ENCODE peak calls at places on chromosomes 2 and 18, in five cellular contexts. B is A549, V is SK-N-SH, M is HepG2, Y is GM12878. G is an unnamed sample.

GRCh38 chr2:148660999-148661398 is 16.4 kb downstream of the EPC2 start:
- DNase-seq in B (no peak), V (no peak), M (no peak), Y (no peak), G (peak)

GRCh38 chr18:63775166-63775730 is at the start of gene SERPINB7:
- DNase-seq in B (peak), V (no peak), M (no peak), Y (no peak), G (peak)

GRCh38 chr2:218021536-218022071 is 18.8 kb upstream of the TNS1 start:
- DNase-seq in B (no peak), V (peak), M (no peak), Y (no peak), G (no peak)

GRCh38 chr2:119550346-119550745 is 6.1 kb downstream of the CFAP221 start:
- DNase-seq in B (no peak), V (no peak), M (peak), Y (no peak), G (no peak)

GRCh38 chr2:30691948-30692828 is 115.1 kb downstream of the CAPN13 start:
- DNase-seq in B (peak), V (no peak), M (no peak), Y (no peak), G (peak)

GRCh38 chr2:95323347-95324155 is 26.4 kb downstream of the KCNIP3 start:
- DNase-seq in B (peak), V (peak), M (peak), Y (no peak), G (no peak)

GRCh38 chr18:76955529-76956170 is 133.3 kb downstream of the ZNF236 start:
- DNase-seq in B (no peak), V (no peak), M (no peak), Y (no peak), G (no peak)

GRCh38 chr2:54899576-54900200 is 150.6 kb downstream of the RTN4 start:
- DNase-seq in B (peak), V (peak), M (peak), Y (peak), G (peak)

GRCh38 chr2:10300997-10301945 is 1.4 kb upstream of the HPCAL1 start:
- DNase-seq in B (no peak), V (no peak), M (peak), Y (no peak), G (no peak)

GRCh38 chr2:120419073-120419472 is 73.1 kb downstream of the INHBB start:
- DNase-seq in B (no peak), V (no peak), M (no peak), Y (no peak), G (no peak)

GRCh38 chr2:18094277-18094676 is 215.8 kb downstream of the KCNS3 start:
- DNase-seq in B (no peak), V (no peak), M (no peak), Y (no peak), G (no peak)

GRCh38 chr2:18093196-18093595 is 214.7 kb downstream of the KCNS3 start:
- DNase-seq in B (no peak), V (no peak), M (no peak), Y (no peak), G (no peak)

GRCh38 chr2:18092760-18093159 is 214.3 kb downstream of the KCNS3 start:
- DNase-seq in B (no peak), V (no peak), M (no peak), Y (no peak), G (no peak)

DNA sequence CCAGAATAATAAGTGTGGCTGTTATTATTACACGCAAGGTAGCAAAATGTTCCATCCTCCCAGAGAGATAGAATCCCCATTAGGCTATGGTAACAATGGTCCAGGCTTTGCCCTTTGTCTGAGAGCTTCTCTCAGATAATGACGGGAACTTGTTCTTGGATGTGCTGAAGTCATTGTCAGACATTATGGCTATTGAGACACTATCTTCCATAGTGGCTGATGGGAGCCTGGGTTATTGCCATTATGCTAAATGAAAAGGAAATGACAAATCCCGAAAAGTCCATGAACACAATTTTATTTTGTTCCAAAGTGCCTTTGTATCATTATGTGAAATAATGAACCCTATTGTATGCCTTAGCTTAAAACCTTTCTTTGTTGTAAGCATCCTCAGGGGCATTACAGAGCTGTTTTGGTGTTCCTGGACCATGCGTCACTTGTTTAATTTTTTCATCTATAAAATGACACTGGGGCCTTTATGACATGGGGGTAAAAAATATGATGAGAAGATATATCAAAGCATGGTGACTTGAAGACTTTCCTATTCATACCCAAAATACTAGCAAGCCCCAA is 218.5 kb downstream of the KCNS3 start:
- DNase-seq in B (no peak), V (no peak), M (no peak), Y (no peak), G (no peak)
- TF ChIP-seq RFX5 in B (no peak), V (no peak), M (no peak), Y (no peak), G (no peak)

GRCh38 chr2:153818242-153818641 is 53.5 kb upstream of the GALNT13 start:
- DNase-seq in B (no peak), V (no peak), M (no peak), Y (no peak), G (no peak)
- TF ChIP-seq RAD21 in B (no peak), V (no peak), M (no peak), Y (no peak), G (no peak)

DNA sequence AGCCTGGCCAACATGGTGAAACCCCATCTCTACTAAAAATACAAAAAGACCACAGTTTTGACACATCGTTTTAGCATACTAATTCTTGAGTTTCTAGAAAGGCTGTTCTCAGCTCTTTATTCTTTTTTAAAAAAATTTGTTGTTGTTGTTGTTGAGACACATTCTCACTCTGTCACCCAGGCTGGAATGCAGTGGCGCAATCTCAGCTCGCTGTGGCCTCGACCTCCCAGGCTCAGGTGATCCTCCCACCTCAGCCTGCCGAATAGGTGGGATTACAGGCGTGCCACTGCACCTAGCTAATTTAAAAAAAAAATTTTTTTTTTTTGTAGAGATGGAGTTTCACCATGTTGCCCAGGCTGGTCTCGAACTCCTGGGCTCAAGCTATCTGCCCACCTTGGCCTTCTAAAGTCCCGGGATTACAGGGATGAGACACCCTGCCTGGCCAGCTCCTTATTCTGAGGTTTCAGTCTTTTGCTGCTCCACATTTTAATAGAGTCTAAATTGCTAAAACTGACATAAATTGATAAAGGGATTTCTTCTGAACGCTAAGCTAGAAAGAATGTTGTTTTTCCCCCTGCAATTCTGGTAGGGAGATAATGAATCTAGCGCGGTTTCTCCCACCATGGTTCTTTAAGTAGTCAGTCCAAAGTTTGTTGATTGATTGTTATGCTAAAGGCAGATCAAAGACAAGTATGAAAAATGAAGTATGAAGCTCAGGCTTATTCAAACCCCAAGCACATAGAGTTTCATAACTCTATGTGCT is 32.6 kb upstream of the CABLES1 start:
- DNase-seq in B (no peak), V (no peak), M (no peak), Y (no peak), G (no peak)
- TF ChIP-seq RFX5 in B (no peak), V (no peak), M (no peak), Y (no peak), G (no peak)

DNA sequence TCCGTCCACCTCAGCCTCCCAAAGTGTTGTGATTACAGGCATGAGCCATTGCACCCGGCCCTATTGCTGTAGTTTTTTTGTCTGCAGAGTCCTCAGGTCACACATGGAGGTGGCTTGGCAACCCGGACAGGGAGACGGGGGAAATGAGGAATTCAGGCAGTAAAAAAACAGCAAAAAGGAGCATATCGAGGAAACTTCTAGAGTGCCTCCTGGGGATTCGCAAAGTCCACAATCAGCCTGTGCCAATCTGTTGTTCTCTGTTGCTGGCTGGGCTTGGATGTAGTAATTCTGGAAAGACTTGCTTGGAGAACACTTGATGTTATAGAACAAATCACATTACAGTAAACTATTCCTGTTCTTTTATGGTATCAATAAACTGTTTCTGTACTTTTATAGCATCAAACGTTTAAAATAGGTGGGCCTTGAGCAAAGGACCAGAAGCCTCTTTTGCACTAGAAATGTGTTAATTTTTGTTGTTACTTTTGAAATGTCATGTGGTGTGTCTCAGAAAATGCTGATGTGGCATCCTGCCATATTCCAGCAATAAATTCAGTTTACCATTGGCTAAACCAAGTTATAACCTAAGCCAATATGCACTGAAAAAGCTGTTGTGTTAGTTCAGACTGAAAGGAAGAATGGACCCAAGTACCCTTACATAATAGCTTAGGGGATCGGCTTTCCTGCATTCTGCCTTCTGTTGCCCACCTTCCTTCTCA is 14.4 kb downstream of the ELAC1 start:
- DNase-seq in B (no peak), V (no peak), M (no peak), Y (no peak), G (no peak)
- TF ChIP-seq RAD21 in B (no peak), V (no peak), M (no peak), Y (no peak), G (no peak)

GRCh38 chr2:213320604-213321003 is 36.3 kb downstream of the SPAG16 start:
- DNase-seq in B (no peak), V (no peak), M (no peak), Y (no peak), G (no peak)

GRCh38 chr2:213316001-213316735 is 31.9 kb downstream of the SPAG16 start:
- DNase-seq in B (peak), V (no peak), M (no peak), Y (no peak), G (peak)

GRCh38 chr2:213317929-213318328 is 33.7 kb downstream of the SPAG16 start:
- DNase-seq in B (no peak), V (no peak), M (no peak), Y (no peak), G (peak)

GRCh38 chr2:213315168-213315876 is 31.1 kb downstream of the SPAG16 start:
- DNase-seq in B (no peak), V (no peak), M (no peak), Y (peak), G (no peak)
- TF ChIP-seq RFX5 in B (no peak), V (no peak), M (no peak), Y (no peak), G (no peak)

G was measured in IMR-90.